ENCODE peak calls at places on chromosome 18, in four cellular contexts. One of them, this sample, is unnamed.
A peak's percentile ranks its signal among the peaks of the same experiment; 100 is the strongest.

GRCh38 chr18:13137041-13137938 is 81.3 kb upstream of the LDLRAD4 start:
- DNase-seq in mammary epithelial cell: no peak
- DNase-seq in COR-L47: peak; percentile 43
- DNase-seq in KBM-7: peak; percentile 68
- DNase-seq in this sample: no peak

GRCh38 chr18:3012306-3012919 is 531 bp downstream of the LPIN2 start:
- DNase-seq in mammary epithelial cell: no peak
- DNase-seq in COR-L47: peak; percentile 80
- DNase-seq in KBM-7: peak; percentile 44
- DNase-seq in this sample: peak; percentile 70

GRCh38 chr18:55048892-55049291 is 89.6 kb upstream of the CCDC68 start:
- DNase-seq in mammary epithelial cell: peak; percentile 35
- DNase-seq in COR-L47: no peak
- DNase-seq in KBM-7: no peak
- DNase-seq in this sample: no peak

GRCh38 chr18:36675076-36675475 is 153.7 kb downstream of the TPGS2 start:
- DNase-seq in mammary epithelial cell: no peak
- DNase-seq in COR-L47: no peak
- DNase-seq in KBM-7: no peak
- DNase-seq in this sample: no peak

GRCh38 chr18:73408434-73408833 is 540.6 kb upstream of the NETO1 start:
- DNase-seq in mammary epithelial cell: no peak
- DNase-seq in COR-L47: no peak
- DNase-seq in KBM-7: no peak
- DNase-seq in this sample: no peak

GRCh38 chr18:26843760-26844159 is 21.7 kb downstream of the AQP4 start:
- DNase-seq in mammary epithelial cell: no peak
- DNase-seq in COR-L47: no peak
- DNase-seq in KBM-7: no peak
- DNase-seq in this sample: no peak

GRCh38 chr18:3966985-3967856 is 487.9 kb downstream of the DLGAP1 start:
- DNase-seq in mammary epithelial cell: peak; percentile 32
- DNase-seq in COR-L47: no peak
- DNase-seq in KBM-7: no peak
- DNase-seq in this sample: no peak

GRCh38 chr18:3688682-3689081 is 238.7 kb downstream of the TGIF1 start:
- DNase-seq in mammary epithelial cell: peak; percentile 57
- DNase-seq in COR-L47: no peak
- DNase-seq in KBM-7: no peak
- DNase-seq in this sample: no peak

GRCh38 chr18:78986018-78986481 is 6.4 kb downstream of the SALL3 start:
- DNase-seq in mammary epithelial cell: no peak
- DNase-seq in COR-L47: peak; percentile 89
- DNase-seq in KBM-7: peak; percentile 48
- DNase-seq in this sample: peak; percentile 17

GRCh38 chr18:46224181-46224775 is 120.1 kb downstream of the HAUS1 start:
- DNase-seq in mammary epithelial cell: peak; percentile 55
- DNase-seq in COR-L47: no peak
- DNase-seq in KBM-7: no peak
- DNase-seq in this sample: no peak

GRCh38 chr18:45782662-45783061 is 42.8 kb upstream of the SIGLEC15 start:
- DNase-seq in mammary epithelial cell: no peak
- DNase-seq in COR-L47: peak; percentile 4
- DNase-seq in KBM-7: no peak
- DNase-seq in this sample: no peak

GRCh38 chr18:35770360-35770759 is 188.8 kb downstream of the GALNT1 start:
- DNase-seq in mammary epithelial cell: peak; percentile 59
- DNase-seq in COR-L47: no peak
- DNase-seq in KBM-7: no peak
- DNase-seq in this sample: no peak

GRCh38 chr18:68532328-68532885 is 182.5 kb downstream of the TMX3 start:
- DNase-seq in mammary epithelial cell: peak; percentile 14
- DNase-seq in COR-L47: peak; percentile 35
- DNase-seq in KBM-7: no peak
- DNase-seq in this sample: no peak

GRCh38 chr18:62963522-62963921 is 248.2 kb downstream of the PHLPP1 start:
- DNase-seq in mammary epithelial cell: no peak
- DNase-seq in COR-L47: peak; percentile 55
- DNase-seq in KBM-7: no peak
- DNase-seq in this sample: no peak

GRCh38 chr18:10233082-10233875 is 221.2 kb upstream of the APCDD1 start:
- DNase-seq in mammary epithelial cell: no peak
- DNase-seq in COR-L47: no peak
- DNase-seq in KBM-7: no peak
- DNase-seq in this sample: no peak

GRCh38 chr18:39805218-39805617 is 2149.8 kb upstream of the PIK3C3 start:
- DNase-seq in mammary epithelial cell: no peak
- DNase-seq in COR-L47: no peak
- DNase-seq in KBM-7: no peak
- DNase-seq in this sample: no peak

GRCh38 chr18:11323359-11323819 is 174.0 kb upstream of the PIEZO2 start:
- DNase-seq in mammary epithelial cell: peak; percentile 14
- DNase-seq in COR-L47: no peak
- DNase-seq in KBM-7: no peak
- DNase-seq in this sample: no peak

GRCh38 chr18:75351409-75351808 is 76.1 kb downstream of the SMIM21 start:
- DNase-seq in mammary epithelial cell: no peak
- DNase-seq in COR-L47: no peak
- DNase-seq in KBM-7: no peak
- DNase-seq in this sample: no peak

GRCh38 chr18:35635171-35635570 is 53.6 kb downstream of the GALNT1 start:
- DNase-seq in mammary epithelial cell: peak; percentile 82
- DNase-seq in COR-L47: no peak
- DNase-seq in KBM-7: no peak
- DNase-seq in this sample: no peak

GRCh38 chr18:76208632-76209308 is 286.3 kb downstream of the ZNF516 start:
- DNase-seq in mammary epithelial cell: no peak
- DNase-seq in COR-L47: peak; percentile 86
- DNase-seq in KBM-7: no peak
- DNase-seq in this sample: no peak

GRCh38 chr18:50573679-50574078 is 13.8 kb downstream of the MAPK4 start:
- DNase-seq in mammary epithelial cell: no peak
- DNase-seq in COR-L47: no peak
- DNase-seq in KBM-7: no peak
- DNase-seq in this sample: peak; percentile 51

GRCh38 chr18:1663879-1664705 is 759.4 kb downstream of the ADCYAP1 start:
- DNase-seq in mammary epithelial cell: peak; percentile 20
- DNase-seq in COR-L47: peak; percentile 35
- DNase-seq in KBM-7: peak; percentile 68
- DNase-seq in this sample: peak; percentile 62

GRCh38 chr18:27181726-27182125 is 3.4 kb downstream of the CHST9 start:
- DNase-seq in mammary epithelial cell: no peak
- DNase-seq in COR-L47: peak; percentile 18
- DNase-seq in KBM-7: no peak
- DNase-seq in this sample: no peak

GRCh38 chr18:74921057-74921820 is 287.7 kb downstream of the PTGR3 start:
- DNase-seq in mammary epithelial cell: no peak
- DNase-seq in COR-L47: no peak
- DNase-seq in KBM-7: no peak
- DNase-seq in this sample: no peak

GRCh38 chr18:52352920-52353319 is 12.9 kb downstream of the DCC start:
- DNase-seq in mammary epithelial cell: no peak
- DNase-seq in COR-L47: no peak
- DNase-seq in KBM-7: no peak
- DNase-seq in this sample: no peak

GRCh38 chr18:76162886-76163285 is 332.2 kb downstream of the ZNF516 start:
- DNase-seq in mammary epithelial cell: no peak
- DNase-seq in COR-L47: no peak
- DNase-seq in KBM-7: no peak
- DNase-seq in this sample: no peak

GRCh38 chr18:22946217-22946616 is 13.1 kb downstream of the RBBP8 start:
- DNase-seq in mammary epithelial cell: no peak
- DNase-seq in COR-L47: no peak
- DNase-seq in KBM-7: no peak
- DNase-seq in this sample: no peak

GRCh38 chr18:44935455-44935854 is 254.8 kb downstream of the SETBP1 start:
- DNase-seq in mammary epithelial cell: no peak
- DNase-seq in COR-L47: no peak
- DNase-seq in KBM-7: no peak
- DNase-seq in this sample: no peak

GRCh38 chr18:74546751-74547530 is 12.6 kb downstream of the CNDP1 start:
- DNase-seq in mammary epithelial cell: peak; percentile 22
- DNase-seq in COR-L47: no peak
- DNase-seq in KBM-7: no peak
- DNase-seq in this sample: no peak